ENCODE peak calls at places on chromosomes 7 and 10, in ten cellular contexts. I, M, C, P, J, F, L, H, B and U are unnamed samples.

GRCh38 chr7:36809510-36809909 is 85.2 kb upstream of the AOAH start:
- DNase-seq in B (no peak), F (no peak), C (no peak), I (no peak), M (no peak), H (no peak), L (no peak), J (no peak), P (no peak), U (no peak)

GRCh38 chr7:122413339-122413738 is 108.8 kb upstream of the FEZF1 start:
- DNase-seq in M (no peak), P (no peak), F (no peak), L (no peak), I (no peak), J (no peak), B (no peak), H (no peak), C (no peak), U (no peak)

GRCh38 chr10:1396236-1396635 is 340.1 kb downstream of the WDR37 start:
- DNase-seq in F (no peak), J (no peak), L (no peak), I (no peak), H (no peak), P (no peak), C (no peak), B (no peak), M (no peak), U (no peak)

GRCh38 chr10:62233494-62234283 is 35.0 kb downstream of the RTKN2 start:
- DNase-seq in C (no peak), M (no peak), B (no peak), H (no peak), I (no peak), L (no peak), F (no peak), J (no peak), P (no peak), U (peak; percentile 29)

GRCh38 chr7:26624839-26625238 is 239.6 kb downstream of the SKAP2 start:
- DNase-seq in J (no peak), B (no peak), P (no peak), M (no peak), H (no peak), F (no peak), L (no peak), I (no peak), C (no peak), U (no peak)

GRCh38 chr7:80312139-80312661 is 177.6 kb downstream of the GNAI1 start:
- DNase-seq in M (peak; percentile 31), L (no peak), P (no peak), I (no peak), B (no peak), J (no peak), C (no peak), F (no peak), H (peak; percentile 77), U (peak; percentile 89)

GRCh38 chr10:75398630-75399460 is 2.7 kb downstream of the ZNF503 start:
- DNase-seq in F (no peak), I (no peak), P (no peak), L (no peak), M (no peak), B (no peak), H (no peak), C (no peak), J (no peak), U (peak; percentile 40)

GRCh38 chr7:11633325-11633724 is 198.7 kb downstream of the THSD7A start:
- DNase-seq in J (no peak), C (no peak), F (no peak), H (no peak), P (no peak), B (no peak), I (no peak), L (no peak), M (no peak), U (no peak)

GRCh38 chr10:103069453-103070331 is 123.4 kb downstream of the NT5C2 start:
- DNase-seq in C (no peak), F (peak; percentile 66), P (peak; percentile 81), I (peak; percentile 52), L (peak; percentile 72), M (peak; percentile 82), H (peak; percentile 19), B (peak; percentile 47), J (peak; percentile 41), U (peak; percentile 81)